ENCODE peak calls at places on chromosome 7, in four cellular contexts. N, G, O and W are unnamed samples.

GRCh38 chr7:44381494-44382220 is 56.3 kb upstream of the CAMK2B start:
- DNase-seq in N (peak), G (peak), O (no peak), W (no peak)

GRCh38 chr7:96993980-96994379 is 11.4 kb upstream of the DLX6 start:
- DNase-seq in N (no peak), G (no peak), O (no peak), W (no peak)

GRCh38 chr7:108395442-108395841 is 60.8 kb downstream of the NRCAM start:
- DNase-seq in N (no peak), G (no peak), O (no peak), W (no peak)

GRCh38 chr7:46170792-46171191 is 249.7 kb upstream of the IGFBP3 start:
- DNase-seq in N (no peak), G (no peak), O (no peak), W (no peak)

GRCh38 chr7:98681496-98681895 is 64.4 kb downstream of the NPTX2 start:
- DNase-seq in N (no peak), G (no peak), O (no peak), W (no peak)

GRCh38 chr7:50730459-50731400 is 52.0 kb downstream of the GRB10 start:
- DNase-seq in N (no peak), G (no peak), O (no peak), W (no peak)

GRCh38 chr7:5685192-5685591 is 96.3 kb downstream of the RNF216 start:
- DNase-seq in N (no peak), G (no peak), O (no peak), W (no peak)

GRCh38 chr7:127591591-127591990 is 1.9 kb upstream of the FSCN3 start:
- DNase-seq in N (no peak), G (no peak), O (no peak), W (no peak)

GRCh38 chr7:21850531-21851285 is 95.0 kb downstream of the CDCA7L start:
- DNase-seq in N (no peak), G (no peak), O (no peak), W (no peak)

GRCh38 chr7:106384373-106384772 is 99.6 kb upstream of the NAMPT start:
- DNase-seq in N (no peak), G (no peak), O (no peak), W (no peak)

GRCh38 chr7:111439977-111440376 is 122.3 kb downstream of the IMMP2L start:
- DNase-seq in N (no peak), G (no peak), O (no peak), W (no peak)

GRCh38 chr7:30977222-30977621 is 13.5 kb downstream of the GHRHR start:
- DNase-seq in N (peak), G (no peak), O (no peak), W (no peak)

GRCh38 chr7:147048864-147049263 is 932.3 kb downstream of the CNTNAP2 start:
- DNase-seq in N (no peak), G (no peak), O (no peak), W (no peak)

GRCh38 chr7:21616796-21617436 is 74.1 kb downstream of the DNAH11 start:
- DNase-seq in N (no peak), G (no peak), O (no peak), W (no peak)

GRCh38 chr7:76003351-76003750 is 9.0 kb upstream of the TMEM120A start:
- DNase-seq in N (no peak), G (no peak), O (no peak), W (no peak)

GRCh38 chr7:51265066-51265907 is 51.3 kb downstream of the COBL start:
- DNase-seq in N (no peak), G (no peak), O (no peak), W (no peak)

GRCh38 chr7:127600885-127601284 is 7.3 kb downstream of the FSCN3 start:
- DNase-seq in N (peak), G (no peak), O (no peak), W (no peak)

GRCh38 chr7:102836206-102836938 is 76.4 kb upstream of the LRRC17 start:
- DNase-seq in N (no peak), G (no peak), O (no peak), W (no peak)

GRCh38 chr7:152338553-152338952 is 97.2 kb downstream of the KMT2C start:
- DNase-seq in N (no peak), G (no peak), O (no peak), W (no peak)

GRCh38 chr7:4171029-4171786 is 510.9 kb upstream of the FOXK1 start:
- DNase-seq in N (peak), G (no peak), O (no peak), W (peak)

GRCh38 chr7:47873767-47874166 is 74.5 kb downstream of the PKD1L1 start:
- DNase-seq in N (no peak), G (no peak), O (no peak), W (no peak)

GRCh38 chr7:118045629-118046028 is 138.3 kb upstream of the LSM8 start:
- DNase-seq in N (no peak), G (no peak), O (no peak), W (no peak)

GRCh38 chr7:116576350-116577319 is 51.8 kb downstream of the CAV1 start:
- DNase-seq in N (no peak), G (peak), O (no peak), W (no peak)

GRCh38 chr7:29091121-29091601 is 55.2 kb downstream of the CPVL start:
- DNase-seq in N (peak), G (no peak), O (no peak), W (peak)

GRCh38 chr7:66894463-66895080 is 26.5 kb upstream of the TMEM248 start:
- DNase-seq in N (peak), G (no peak), O (no peak), W (no peak)

GRCh38 chr7:137990251-137990901 is 11.5 kb downstream of the CREB3L2 start:
- DNase-seq in N (no peak), G (no peak), O (no peak), W (no peak)

GRCh38 chr7:6453737-6454136 is 6.0 kb upstream of the DAGLB start:
- DNase-seq in N (no peak), G (no peak), O (no peak), W (no peak)

GRCh38 chr7:30630986-30631385 is 36.3 kb downstream of the GARS1 start:
- DNase-seq in N (no peak), G (no peak), O (no peak), W (no peak)

GRCh38 chr7:76260171-76260703 is 42.2 kb upstream of the HSPB1 start:
- DNase-seq in N (peak), G (no peak), O (peak), W (no peak)

GRCh38 chr7:133253522-133253882 is 624 bp downstream of the EXOC4 start:
- DNase-seq in N (no peak), G (no peak), O (peak), W (no peak)

GRCh38 chr7:47180268-47180826 is 401.6 kb downstream of the TNS3 start:
- DNase-seq in N (peak), G (no peak), O (no peak), W (no peak)

GRCh38 chr7:84524714-84525694 is 330.4 kb upstream of the SEMA3A start:
- DNase-seq in N (no peak), G (no peak), O (no peak), W (no peak)

GRCh38 chr7:42351313-42351935 is 114.4 kb upstream of the GLI3 start:
- DNase-seq in N (no peak), G (no peak), O (no peak), W (no peak)
- H3K4me3 ChIP-seq in N (no peak), G (no peak), O (no peak), W (no peak)

GRCh38 chr7:151056286-151057037 is 1.2 kb downstream of the CDK5 start:
- DNase-seq in N (peak), G (no peak), O (no peak), W (no peak)
- H3K4me3 ChIP-seq in N (peak), G (peak), O (no peak), W (peak)

GRCh38 chr7:68537228-68538071 is 1060.8 kb upstream of the AUTS2 start:
- DNase-seq in N (peak), G (no peak), O (no peak), W (no peak)
- H3K4me3 ChIP-seq in N (no peak), G (no peak), O (no peak), W (no peak)

GRCh38 chr7:23350466-23350865 is 51.3 kb downstream of the MALSU1 start:
- DNase-seq in N (no peak), G (no peak), O (no peak), W (no peak)

GRCh38 chr7:23346316-23346715 is 47.2 kb downstream of the MALSU1 start:
- DNase-seq in N (no peak), G (no peak), O (peak), W (no peak)

GRCh38 chr7:23349484-23350157 is 50.5 kb downstream of the MALSU1 start:
- DNase-seq in N (peak), G (no peak), O (no peak), W (no peak)

GRCh38 chr7:23347007-23347681 is 48.0 kb downstream of the MALSU1 start:
- DNase-seq in N (no peak), G (no peak), O (no peak), W (no peak)

GRCh38 chr7:23347682-23348180 is 48.6 kb downstream of the MALSU1 start:
- DNase-seq in N (no peak), G (no peak), O (no peak), W (no peak)
- H3K4me3 ChIP-seq in N (no peak), G (no peak), O (no peak), W (no peak)

DNA sequence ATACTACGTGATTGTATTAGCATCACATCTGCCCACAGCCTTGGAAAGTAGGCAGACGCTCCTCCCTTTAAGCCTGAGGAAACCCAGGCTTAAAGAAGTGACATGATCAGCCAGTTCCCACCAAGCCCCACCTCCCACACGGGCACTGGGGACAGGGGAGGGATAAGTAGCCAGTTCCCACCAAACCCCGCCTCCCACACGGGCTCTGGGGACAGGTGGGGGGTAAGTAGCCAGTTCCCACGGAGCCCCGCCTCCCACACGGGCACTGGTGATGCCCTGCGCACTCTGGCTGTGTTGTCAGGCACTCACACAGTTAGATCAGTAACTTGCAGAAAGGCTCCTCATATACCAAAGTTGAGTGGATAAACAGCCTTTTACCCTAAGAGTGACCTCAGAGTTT is 606.8 kb downstream of the PTPRN2 start:
- DNase-seq in N (peak), G (peak), O (no peak), W (peak)
- H3K4me3 ChIP-seq in N (no peak), G (no peak), O (no peak), W (no peak)

GRCh38 chr7:80439894-80440811 is 71.7 kb downstream of the GNAT3 start:
- DNase-seq in N (no peak), G (no peak), O (no peak), W (no peak)
- H3K4me3 ChIP-seq in N (no peak), G (no peak), O (no peak), W (no peak)

GRCh38 chr7:93835684-93836083 is 54.9 kb downstream of the TFPI2 start:
- DNase-seq in N (no peak), G (no peak), O (no peak), W (no peak)

GRCh38 chr7:93837245-93837644 is 53.3 kb downstream of the TFPI2 start:
- DNase-seq in N (no peak), G (no peak), O (no peak), W (no peak)

GRCh38 chr7:93830141-93830925 is 60.2 kb downstream of the TFPI2 start:
- DNase-seq in N (no peak), G (no peak), O (no peak), W (no peak)

GRCh38 chr7:93836111-93836510 is 54.4 kb downstream of the TFPI2 start:
- DNase-seq in N (no peak), G (no peak), O (no peak), W (no peak)
- H3K4me3 ChIP-seq in N (no peak), G (no peak), O (no peak), W (no peak)

GRCh38 chr7:73648593-73649332 is 18.9 kb upstream of the VPS37D start:
- DNase-seq in N (no peak), G (no peak), O (no peak), W (no peak)
- H3K4me3 ChIP-seq in N (no peak), G (no peak), O (no peak), W (no peak)

GRCh38 chr7:1531979-1532455 is 1.5 kb downstream of the MAFK start:
- DNase-seq in N (no peak), G (no peak), O (no peak), W (no peak)

GRCh38 chr7:1533569-1534329 is 3.2 kb downstream of the MAFK start:
- DNase-seq in N (peak), G (peak), O (no peak), W (peak)

GRCh38 chr7:1532456-1533254 is 2.2 kb downstream of the MAFK start:
- DNase-seq in N (peak), G (peak), O (peak), W (peak)

GRCh38 chr7:1534330-1535099 is 4.0 kb downstream of the MAFK start:
- DNase-seq in N (no peak), G (peak), O (no peak), W (peak)

GRCh38 chr7:1533255-1533568 is 2.7 kb downstream of the MAFK start:
- DNase-seq in N (no peak), G (no peak), O (no peak), W (no peak)
- H3K4me3 ChIP-seq in N (no peak), G (peak), O (peak), W (peak)

DNA sequence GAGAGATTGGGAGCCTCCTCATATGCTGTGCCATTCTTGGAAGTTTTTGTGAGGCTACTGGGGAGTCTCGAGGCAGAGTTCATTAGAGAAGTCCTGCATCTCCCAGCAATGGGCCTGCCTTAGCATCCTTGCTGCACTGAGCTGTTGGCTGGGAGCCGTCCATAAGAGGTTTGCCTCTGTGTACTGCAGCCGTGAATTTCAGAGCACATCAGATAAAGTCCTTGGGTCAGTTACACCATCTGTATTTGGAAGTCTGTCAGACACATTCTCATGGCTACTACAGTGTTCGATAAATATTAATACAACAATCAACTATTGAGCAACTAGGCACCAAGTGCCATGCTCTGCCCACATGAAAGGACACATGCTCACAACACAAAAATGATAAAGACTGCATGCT is 100.5 kb upstream of the SEC61G start:
- DNase-seq in N (no peak), G (no peak), O (no peak), W (no peak)
- H3K4me3 ChIP-seq in N (no peak), G (no peak), O (no peak), W (no peak)